ENCODE peak calls at places on chromosomes 4 and X, in six cellular contexts. O, F, R, K, X and M are unnamed samples.

GRCh38 chr4:127162741-127163140 is 470.0 kb upstream of the INTU start:
- DNase-seq in O (no peak), F (no peak), R (no peak), K (no peak), X (no peak), M (no peak)

GRCh38 chr4:47784222-47784621 is 53.6 kb downstream of the CORIN start:
- DNase-seq in O (no peak), F (no peak), R (no peak), K (no peak), X (no peak), M (no peak)

GRCh38 chr4:26330186-26330787 is 9.5 kb downstream of the RBPJ start:
- DNase-seq in O (peak), F (peak), R (no peak), K (peak), X (peak), M (peak)

GRCh38 chr4:109967798-109968520 is 55.3 kb downstream of the EGF start:
- DNase-seq in O (no peak), F (no peak), R (no peak), K (no peak), X (no peak), M (no peak)

GRCh38 chr4:54099959-54100606 is at the start of gene GSX2:
- DNase-seq in O (no peak), F (no peak), R (no peak), K (peak), X (no peak), M (no peak)

GRCh38 chrX:42934020-42934701 is 156.2 kb upstream of the PPP1R2C start:
- DNase-seq in O (no peak), F (no peak), R (no peak), K (no peak), X (no peak), M (no peak)

GRCh38 chrX:44580466-44580865 is 37.8 kb upstream of the FUNDC1 start:
- DNase-seq in O (no peak), F (no peak), R (no peak), K (no peak), X (no peak), M (no peak)

GRCh38 chr4:94036964-94037363 is 170.7 kb upstream of the SMARCAD1 start:
- DNase-seq in O (no peak), F (no peak), R (no peak), K (no peak), X (peak), M (no peak)

GRCh38 chr4:140483445-140483844 is 14.6 kb downstream of the MGAT4D start:
- DNase-seq in O (no peak), F (no peak), R (no peak), K (no peak), X (no peak), M (no peak)

GRCh38 chrX:71650333-71650969 is 16.9 kb upstream of the LOC101059915 start:
- DNase-seq in O (no peak), F (no peak), R (no peak), K (peak), X (no peak), M (no peak)

GRCh38 chrX:38069991-38070390 is 63.6 kb downstream of the SYTL5 start:
- DNase-seq in O (no peak), F (no peak), R (no peak), K (no peak), X (no peak), M (no peak)

GRCh38 chrX:136780738-136781137 is at the start of gene ARHGEF6:
- DNase-seq in O (no peak), F (no peak), R (no peak), K (no peak), X (peak), M (no peak)